ENCODE peak calls at places on chromosomes 1 and 21, in nine cellular contexts. C is nephron progenitor cell, P is uterus, F is AG09309, I is NB4, K is progenitor cell of endocrine pancreas, A is fibroblast of pulmonary artery, X is tibial nerve, J is psoas muscle. E is an unnamed sample.

GRCh38 chr1:46094454-46094853 is 38.0 kb downstream of the PIK3R3 start:
- DNase-seq in C (no peak), P (no peak), F (no peak), I (no peak), K (no peak), A (peak; percentile 29), X (no peak), J (no peak), E (no peak)

GRCh38 chr21:26007911-26008579 is 162.5 kb downstream of the APP start:
- DNase-seq in C (no peak), P (no peak), F (peak; percentile 2), I (no peak), K (no peak), A (no peak), X (no peak), J (no peak), E (no peak)

GRCh38 chr1:80441664-80442063 is 1359.1 kb upstream of the ADGRL2 start:
- DNase-seq in C (no peak), P (no peak), F (no peak), I (no peak), K (no peak), A (no peak), X (no peak), J (no peak), E (peak; percentile 34)

GRCh38 chr1:15339580-15339979 is 70.1 kb upstream of the EFHD2 start:
- DNase-seq in C (no peak), P (no peak), F (no peak), I (no peak), K (no peak), A (no peak), X (no peak), J (no peak), E (no peak)

GRCh38 chr1:226064168-226064815 is 1.8 kb downstream of the H3-3A start:
- DNase-seq in C (no peak), P (no peak), F (no peak), I (peak; percentile 36), K (no peak), A (peak; percentile 33), X (no peak), J (no peak), E (peak; percentile 51)

GRCh38 chr1:33247537-33247936 is 8.8 kb upstream of the ZNF362 start:
- DNase-seq in C (no peak), P (no peak), F (no peak), I (no peak), K (no peak), A (no peak), X (no peak), J (no peak), E (no peak)

GRCh38 chr1:45995298-45995697 is 137.1 kb downstream of the PIK3R3 start:
- DNase-seq in C (no peak), P (no peak), F (no peak), I (no peak), K (no peak), A (no peak), X (no peak), J (no peak), E (peak; percentile 13)

GRCh38 chr1:46487818-46488218 is 1.8 kb upstream of the DMBX1 start:
- DNase-seq in C (peak; percentile 41), P (no peak), F (no peak), I (peak; percentile 52), K (no peak), A (peak; percentile 25), X (no peak), J (no peak), E (peak; percentile 35)

GRCh38 chr1:202365092-202365815 is 16.8 kb downstream of the PPP1R12B start:
- DNase-seq in C (no peak), P (no peak), F (peak; percentile 41), I (peak; percentile 17), K (no peak), A (peak; percentile 57), X (no peak), J (peak; percentile 25), E (peak; percentile 58)

GRCh38 chr1:30111431-30111830 is 612.0 kb downstream of the MATN1 start:
- DNase-seq in C (peak; percentile 72), P (peak; percentile 32), F (no peak), I (peak; percentile 43), K (peak; percentile 43), A (peak; percentile 52), X (no peak), J (peak; percentile 39), E (peak; percentile 57)
- TF ChIP-seq CTCF in C (peak; percentile 68), P (peak; percentile 37), F (peak; percentile 71), I (peak; percentile 63), K (peak; percentile 71), A (peak; percentile 61), X (peak; percentile 23), J (peak; percentile 42), E (peak; percentile 67)

GRCh38 chr1:13829152-13829769 is 129.3 kb downstream of the PRDM2 start:
- DNase-seq in C (no peak), P (no peak), F (no peak), I (no peak), K (no peak), A (no peak), X (no peak), J (no peak), E (no peak)
- TF ChIP-seq CTCF in C (no peak), P (no peak), F (no peak), I (no peak), K (no peak), A (no peak), X (no peak), J (no peak), E (no peak)

GRCh38 chr1:44029260-44029910 is 1.9 kb downstream of the SLC6A9 start:
- DNase-seq in C (no peak), P (no peak), F (no peak), I (no peak), K (no peak), A (no peak), X (no peak), J (no peak), E (no peak)

GRCh38 chr1:44031900-44032817 is 897 bp upstream of the SLC6A9 start:
- DNase-seq in C (no peak), P (no peak), F (no peak), I (no peak), K (no peak), A (no peak), X (no peak), J (no peak), E (no peak)

GRCh38 chr1:44029911-44030605 is 1.2 kb downstream of the SLC6A9 start:
- DNase-seq in C (peak; percentile 89), P (peak; percentile 87), F (no peak), I (peak; percentile 90), K (peak; percentile 71), A (peak; percentile 88), X (peak; percentile 74), J (peak; percentile 89), E (peak; percentile 90)

GRCh38 chr1:44031051-44031899 is at the start of gene SLC6A9:
- DNase-seq in C (peak; percentile 63), P (peak; percentile 83), F (no peak), I (no peak), K (peak; percentile 28), A (peak; percentile 72), X (no peak), J (peak; percentile 31), E (peak; percentile 85)

DNA sequence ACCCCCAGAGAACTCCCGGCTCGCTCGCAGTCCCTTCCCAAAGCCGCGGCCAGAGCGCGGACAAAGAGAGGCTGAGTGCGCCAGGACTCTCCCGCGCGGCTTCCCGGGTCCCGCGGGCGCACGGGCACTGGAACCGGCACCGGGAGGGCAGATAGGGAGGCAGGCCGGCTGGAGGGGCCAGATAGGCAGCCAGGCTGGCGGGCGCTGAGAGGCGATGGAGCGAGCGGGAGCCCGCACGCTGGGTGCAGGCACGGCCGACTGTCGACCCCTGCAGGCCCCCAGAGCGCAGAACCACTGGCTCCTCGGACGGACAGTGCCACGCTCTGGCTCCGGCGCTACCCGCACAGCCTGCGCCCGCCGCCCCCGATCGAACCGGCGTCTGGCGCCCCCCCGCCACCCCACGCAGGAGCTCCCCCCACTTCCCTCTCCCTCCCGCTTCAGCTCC is 634 bp downstream of the SLC6A9 start:
- DNase-seq in C (peak; percentile 77), P (peak; percentile 57), F (no peak), I (peak; percentile 68), K (peak; percentile 62), A (peak; percentile 35), X (no peak), J (peak; percentile 31), E (peak; percentile 58)
- TF ChIP-seq CTCF in C (peak; percentile 15), P (no peak), F (peak; percentile 7), I (no peak), K (peak; percentile 55), A (no peak), X (no peak), J (no peak), E (no peak)

GRCh38 chr1:115340879-115341278 is 2.8 kb upstream of the NGF start:
- DNase-seq in C (no peak), P (no peak), F (no peak), I (no peak), K (no peak), A (no peak), X (no peak), J (no peak), E (no peak)

GRCh38 chr1:115338457-115338820 is 390 bp upstream of the NGF start:
- DNase-seq in C (peak; percentile 67), P (no peak), F (no peak), I (no peak), K (peak; percentile 21), A (no peak), X (no peak), J (no peak), E (no peak)

GRCh38 chr1:115337276-115337632 is 795 bp downstream of the NGF start:
- DNase-seq in C (no peak), P (peak; percentile 56), F (no peak), I (no peak), K (peak; percentile 21), A (no peak), X (no peak), J (no peak), E (no peak)

GRCh38 chr1:115336741-115337140 is 1.3 kb downstream of the NGF start:
- DNase-seq in C (no peak), P (no peak), F (no peak), I (no peak), K (no peak), A (no peak), X (no peak), J (no peak), E (no peak)

DNA sequence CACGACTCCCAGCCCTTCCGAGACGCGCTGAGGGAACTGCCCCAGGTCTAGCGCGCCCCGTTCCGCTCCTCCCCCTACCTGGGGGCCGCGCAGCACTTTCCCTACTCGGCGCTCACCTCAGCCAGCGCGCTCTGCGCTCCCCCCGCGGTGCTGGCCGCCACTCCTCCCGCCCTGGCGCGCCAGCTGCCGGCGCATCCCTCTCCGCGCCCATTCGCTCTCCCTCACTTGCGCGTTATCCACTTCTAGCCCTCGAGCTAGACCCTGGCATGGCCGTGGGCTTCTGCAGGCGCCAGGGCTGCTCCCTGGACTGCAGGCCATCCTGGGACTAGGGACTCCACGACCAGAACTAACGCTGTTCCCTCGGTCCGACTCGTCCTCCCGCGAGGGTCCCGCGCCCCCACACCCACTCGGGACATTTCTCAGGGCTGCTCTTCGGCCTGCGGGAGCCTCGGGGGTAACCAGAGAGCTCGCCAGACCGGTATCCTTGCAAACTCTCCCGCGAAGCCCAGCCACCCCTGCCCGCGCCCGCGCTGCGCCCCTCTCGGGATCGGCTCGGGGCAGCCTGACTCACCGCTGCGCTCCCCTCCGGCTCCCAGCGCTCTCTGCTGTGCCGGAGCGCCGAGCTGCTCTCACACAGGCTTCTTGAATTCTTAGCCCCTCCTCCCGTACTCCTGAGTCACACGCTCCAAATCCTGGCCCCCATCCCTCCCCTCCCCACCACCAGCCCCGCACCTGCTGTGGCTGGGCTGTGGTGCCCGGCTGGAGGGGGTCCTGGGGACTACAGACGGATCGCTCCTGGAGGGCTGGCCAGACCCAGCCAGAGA is at the start of gene NGF:
- DNase-seq in C (peak; percentile 59), P (peak; percentile 80), F (no peak), I (no peak), K (peak; percentile 45), A (peak; percentile 55), X (peak; percentile 31), J (peak; percentile 53), E (peak; percentile 10)
- TF ChIP-seq CTCF in C (no peak), P (no peak), F (peak; percentile 9), I (no peak), K (no peak), A (no peak), X (peak; percentile 27), J (no peak), E (no peak)